ENCODE peak calls at places on chromosomes 7 and 10, in six cellular contexts. P is NCI-H774, T is naive B cell, V is Daoy, O is right lobe of liver, H is colonic mucosa. Q is an unnamed sample.

GRCh38 chr10:99661370-99661749 is 2.1 kb downstream of the ENTPD7 start:
- DNase-seq in P (no peak), T (no peak), V (peak), O (no peak), H (no peak), Q (no peak)

GRCh38 chr10:14659626-14660196 is 115.0 kb downstream of the FAM107B start:
- DNase-seq in P (no peak), T (peak), V (no peak), O (no peak), H (no peak), Q (peak)

GRCh38 chr7:143003393-143004051 is 23.4 kb downstream of the OR9A2 start:
- DNase-seq in P (peak), T (peak), V (peak), O (no peak), H (no peak), Q (peak)

GRCh38 chr10:113381906-113382562 is 170.8 kb upstream of the HABP2 start:
- DNase-seq in P (no peak), T (peak), V (peak), O (no peak), H (no peak), Q (no peak)

GRCh38 chr7:33411000-33411399 is 281.6 kb downstream of the BBS9 start:
- DNase-seq in P (no peak), T (no peak), V (no peak), O (no peak), H (no peak), Q (no peak)

GRCh38 chr7:7099584-7100014 is 82.7 kb upstream of the C1GALT1 start:
- DNase-seq in P (no peak), T (no peak), V (peak), O (peak), H (peak), Q (no peak)

GRCh38 chr7:1715671-1716074 is 45.6 kb downstream of the ELFN1 start:
- DNase-seq in P (no peak), T (no peak), V (peak), O (peak), H (no peak), Q (no peak)

GRCh38 chr7:156802214-156802613 is 90.8 kb downstream of the LMBR1 start:
- DNase-seq in P (no peak), T (no peak), V (no peak), O (no peak), H (no peak), Q (no peak)

GRCh38 chr10:83248232-83248631 is 891.1 kb upstream of the GHITM start:
- DNase-seq in P (no peak), T (no peak), V (no peak), O (no peak), H (no peak), Q (no peak)

GRCh38 chr7:85103352-85103751 is 83.5 kb downstream of the SEMA3D start:
- DNase-seq in P (no peak), T (no peak), V (peak), O (no peak), H (peak), Q (no peak)

GRCh38 chr7:149729983-149730801 is 43.2 kb downstream of the ZNF467 start:
- DNase-seq in P (peak), T (no peak), V (no peak), O (no peak), H (no peak), Q (no peak)

GRCh38 chr10:8815969-8816368 is 761.5 kb downstream of the GATA3 start:
- DNase-seq in P (no peak), T (no peak), V (no peak), O (no peak), H (no peak), Q (no peak)